ENCODE peak calls at places on chromosome 21, in four cellular contexts. F, J, P and D are unnamed samples.

GRCh38 chr21:26391166-26391565 is 181.9 kb downstream of the CYYR1 start:
- DNase-seq in F (no peak), J (no peak), P (no peak), D (no peak)

GRCh38 chr21:42306366-42307035 is 8.7 kb downstream of the TFF3 start:
- DNase-seq in F (no peak), J (no peak), P (no peak), D (no peak)

GRCh38 chr21:31671146-31671716 is 11.7 kb downstream of the SOD1 start:
- DNase-seq in F (no peak), J (no peak), P (no peak), D (no peak)

GRCh38 chr21:33007747-33008146 is 18.0 kb upstream of the OLIG2 start:
- DNase-seq in F (no peak), J (peak), P (no peak), D (no peak)

GRCh38 chr21:37642493-37642892 is 273.8 kb downstream of the KCNJ6 start:
- DNase-seq in F (no peak), J (peak), P (peak), D (peak)

GRCh38 chr21:25506887-25507286 is 100.4 kb downstream of the MRPL39 start:
- DNase-seq in F (no peak), J (no peak), P (no peak), D (peak)

GRCh38 chr21:43323244-43324005 is 103.5 kb downstream of the SIK1 start:
- DNase-seq in F (no peak), J (no peak), P (no peak), D (no peak)

GRCh38 chr21:44517175-44517899 is 22.7 kb downstream of the KRTAP10-1 start:
- DNase-seq in F (no peak), J (peak), P (peak), D (peak)

GRCh38 chr21:36545776-36546511 is 66.0 kb upstream of the CLDN14 start:
- DNase-seq in F (no peak), J (no peak), P (no peak), D (no peak)

GRCh38 chr21:38643404-38644023 is 145.2 kb upstream of the ERG start:
- DNase-seq in F (no peak), J (no peak), P (no peak), D (no peak)

GRCh38 chr21:32994305-32994704 is 31.4 kb upstream of the OLIG2 start:
- DNase-seq in F (peak), J (peak), P (peak), D (no peak)

GRCh38 chr21:36425286-36425685 is 40.1 kb downstream of the CHAF1B start:
- DNase-seq in F (no peak), J (no peak), P (no peak), D (no peak)

GRCh38 chr21:39121600-39122355 is 61.5 kb downstream of the PSMG1 start:
- DNase-seq in F (no peak), J (no peak), P (no peak), D (no peak)

GRCh38 chr21:36854391-36854790 is 112.1 kb downstream of the HLCS start:
- DNase-seq in F (peak), J (peak), P (peak), D (peak)

GRCh38 chr21:27532081-27532480 is 565.2 kb upstream of the ADAMTS5 start:
- DNase-seq in F (no peak), J (no peak), P (no peak), D (peak)

GRCh38 chr21:16870116-16870515 is 642.7 kb upstream of the CXADR start:
- DNase-seq in F (no peak), J (no peak), P (no peak), D (no peak)

GRCh38 chr21:18499761-18500376 is 96.3 kb upstream of the TMPRSS15 start:
- DNase-seq in F (peak), J (peak), P (peak), D (peak)

GRCh38 chr21:32771134-32771523 is 426 bp downstream of the PAXBP1 start:
- DNase-seq in F (no peak), J (peak), P (peak), D (peak)

GRCh38 chr21:16159213-16159970 is 429.6 kb downstream of the USP25 start:
- DNase-seq in F (no peak), J (no peak), P (no peak), D (no peak)

GRCh38 chr21:24716306-24716918 is 890.9 kb downstream of the MRPL39 start:
- DNase-seq in F (no peak), J (no peak), P (no peak), D (no peak)

GRCh38 chr21:44551290-44552015 is at the start of gene KRTAP10-2:
- DNase-seq in F (no peak), J (no peak), P (no peak), D (no peak)

GRCh38 chr21:33039542-33039941 is 13.8 kb downstream of the OLIG2 start:
- DNase-seq in F (no peak), J (no peak), P (no peak), D (no peak)

GRCh38 chr21:46459356-46460112 is 843 bp downstream of the DIP2A start:
- DNase-seq in F (peak), J (peak), P (peak), D (no peak)
- TF ChIP-seq MYC in F (no peak), J (no peak), P (no peak), D (no peak)

GRCh38 chr21:14057313-14057712 is 153.4 kb downstream of the LIPI start:
- DNase-seq in F (no peak), J (no peak), P (no peak), D (no peak)
- TF ChIP-seq MYC in F (no peak), J (no peak), P (no peak), D (no peak)

GRCh38 chr21:29265690-29266479 is 32.8 kb upstream of the BACH1 start:
- DNase-seq in F (no peak), J (peak), P (no peak), D (no peak)
- TF ChIP-seq MYC in F (no peak), J (no peak), P (no peak), D (no peak)

GRCh38 chr21:41207401-41208388 is 39.7 kb downstream of the BACE2 start:
- DNase-seq in F (peak), J (no peak), P (no peak), D (no peak)
- TF ChIP-seq MYC in F (no peak), J (no peak), P (no peak), D (no peak)

DNA sequence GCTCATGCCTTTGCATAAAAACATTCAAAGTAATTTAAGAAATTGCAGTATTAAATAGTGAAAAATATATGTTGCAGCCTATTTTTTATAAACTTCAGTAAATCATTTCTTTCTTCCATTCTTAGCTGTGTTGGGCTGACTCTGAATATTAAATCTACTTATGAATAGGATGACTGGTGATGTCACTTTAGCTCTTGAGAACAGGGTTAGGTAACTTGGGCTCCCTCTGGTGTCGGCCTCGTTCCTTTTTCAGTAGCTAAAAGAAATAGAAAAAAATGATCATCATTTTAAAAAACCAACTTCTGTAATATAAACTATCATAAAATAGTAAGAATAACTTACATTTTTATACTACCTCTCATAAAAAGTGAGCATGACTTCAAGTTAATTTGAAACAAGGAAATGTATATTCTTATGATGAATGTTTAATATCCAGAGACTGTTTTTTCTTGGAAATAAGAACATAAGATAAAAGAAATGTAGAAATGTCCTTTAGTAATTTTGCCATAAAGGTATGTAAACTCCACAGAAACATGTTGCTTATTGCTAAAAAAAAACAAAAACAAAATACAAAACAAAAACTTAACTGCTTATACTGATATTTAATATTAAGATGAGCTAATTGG is 26.8 kb upstream of the NCAM2 start:
- DNase-seq in F (peak), J (peak), P (peak), D (peak)
- TF ChIP-seq MYC in F (no peak), J (no peak), P (no peak), D (no peak)

DNA sequence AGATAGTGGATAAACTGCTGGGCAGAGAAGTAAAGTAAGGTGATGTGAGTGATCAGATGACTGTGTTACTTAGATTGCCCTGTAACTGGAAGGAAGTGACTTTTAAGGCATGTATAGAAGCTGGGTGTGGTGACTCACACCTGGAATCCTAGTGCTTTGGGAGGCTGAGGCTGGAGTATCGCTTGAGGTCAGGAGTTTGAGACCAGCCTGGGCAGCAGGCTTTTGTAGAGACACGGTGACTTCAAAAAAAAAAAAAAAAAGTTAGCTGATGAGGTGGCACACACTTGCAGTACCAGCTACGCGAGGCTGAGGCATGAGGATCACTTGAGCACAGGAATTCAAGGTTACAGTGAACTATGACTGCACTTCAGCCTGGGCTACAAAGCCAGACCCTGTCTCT is 2.3 kb upstream of the USP16 start:
- DNase-seq in F (no peak), J (peak), P (no peak), D (no peak)
- TF ChIP-seq MYC in F (no peak), J (no peak), P (no peak), D (no peak)

DNA sequence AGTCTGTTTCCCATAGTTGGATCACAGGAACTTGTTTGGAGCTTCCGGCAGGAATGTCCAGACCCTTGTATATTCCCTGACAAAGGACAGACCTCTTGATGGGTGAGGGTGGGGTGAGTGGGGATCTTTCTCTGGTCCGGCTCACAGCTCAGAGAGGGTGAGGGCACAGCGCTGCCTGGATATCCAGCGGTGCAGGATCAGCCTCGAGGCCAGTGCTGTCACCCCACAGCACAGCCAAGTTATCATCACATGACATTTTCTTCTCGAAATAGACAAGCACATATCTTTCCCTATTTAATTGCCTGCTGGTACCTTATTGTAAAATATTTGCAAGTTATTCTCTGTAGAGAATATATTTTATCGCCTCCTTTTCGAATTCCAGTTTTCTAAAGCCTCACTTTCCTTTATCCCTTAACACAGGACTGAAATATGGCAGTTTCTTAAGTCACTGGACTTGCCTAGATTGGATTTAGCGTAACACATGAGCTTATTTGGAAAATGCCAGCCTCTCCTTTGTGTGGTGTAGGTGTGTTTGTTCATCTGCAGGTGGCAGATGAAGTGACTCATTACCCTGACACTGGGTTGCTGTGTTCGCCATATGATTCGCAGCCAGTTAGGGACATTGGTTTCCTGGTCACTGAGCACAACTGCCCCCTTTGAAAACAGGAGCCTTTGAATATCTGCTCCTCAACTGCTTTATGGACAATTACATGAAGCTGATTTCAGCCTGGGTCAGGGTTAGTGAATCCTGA is 21.4 kb downstream of the CLIC6 start:
- DNase-seq in F (no peak), J (no peak), P (no peak), D (no peak)
- TF ChIP-seq MYC in F (no peak), J (no peak), P (no peak), D (no peak)

GRCh38 chr21:34732388-34732821 is 63.6 kb downstream of the CLIC6 start:
- DNase-seq in F (no peak), J (no peak), P (no peak), D (no peak)
- TF ChIP-seq MYC in F (no peak), J (no peak), P (no peak), D (no peak)

GRCh38 chr21:34553199-34553952 is 41.4 kb upstream of the KCNE1 start:
- DNase-seq in F (peak), J (no peak), P (no peak), D (no peak)

GRCh38 chr21:34550400-34550799 is 38.4 kb upstream of the KCNE1 start:
- DNase-seq in F (no peak), J (no peak), P (no peak), D (no peak)

GRCh38 chr21:34548782-34549376 is 36.9 kb upstream of the KCNE1 start:
- DNase-seq in F (no peak), J (no peak), P (no peak), D (no peak)

GRCh38 chr21:34554227-34554626 is 42.2 kb upstream of the KCNE1 start:
- DNase-seq in F (no peak), J (no peak), P (no peak), D (no peak)

GRCh38 chr21:34552324-34553198 is 40.6 kb upstream of the KCNE1 start:
- DNase-seq in F (no peak), J (no peak), P (no peak), D (no peak)
- TF ChIP-seq MYC in F (no peak), J (no peak), P (no peak), D (no peak)